ENCODE peak calls at places on chromosome 21, in nine cellular contexts. K is GM19239, P is activated B cell treated with CpG ODN at 0.5 μM for 24 hours, V is NCI-H2081, S is transverse colon, X is iris pigment epithelial cell, O is AG09309, F is choroid plexus epithelial cell, Z is EL. W is an unnamed sample.

GRCh38 chr21:15023782-15024181 is 41.0 kb downstream of the NRIP1 start:
- DNase-seq in K (no peak), P (no peak), V (no peak), S (no peak), X (peak), O (no peak), F (peak), Z (peak), W (no peak)

GRCh38 chr21:42475526-42476492 is 20.2 kb downstream of the RSPH1 start:
- DNase-seq in K (no peak), P (no peak), V (no peak), S (no peak), X (no peak), O (no peak), F (no peak), Z (no peak), W (no peak)

GRCh38 chr21:31750843-31751242 is 18.9 kb upstream of the SCAF4 start:
- DNase-seq in K (no peak), P (no peak), V (no peak), S (no peak), X (peak), O (no peak), F (no peak), Z (no peak), W (no peak)

GRCh38 chr21:27678511-27678910 is 711.6 kb upstream of the ADAMTS5 start:
- DNase-seq in K (no peak), P (no peak), V (no peak), S (no peak), X (no peak), O (no peak), F (no peak), Z (no peak), W (no peak)

GRCh38 chr21:16908087-16908486 is 604.8 kb upstream of the CXADR start:
- DNase-seq in K (no peak), P (no peak), V (no peak), S (no peak), X (peak), O (peak), F (no peak), Z (no peak), W (no peak)

GRCh38 chr21:31220567-31220966 is 123.5 kb downstream of the TIAM1 start:
- DNase-seq in K (no peak), P (no peak), V (no peak), S (no peak), X (no peak), O (no peak), F (no peak), Z (no peak), W (no peak)

GRCh38 chr21:29238052-29238966 is 60.4 kb upstream of the BACH1 start:
- DNase-seq in K (no peak), P (no peak), V (no peak), S (no peak), X (no peak), O (no peak), F (peak), Z (peak), W (no peak)

GRCh38 chr21:16195476-16195875 is 465.7 kb downstream of the USP25 start:
- DNase-seq in K (no peak), P (no peak), V (no peak), S (no peak), X (peak), O (no peak), F (peak), Z (peak), W (no peak)

GRCh38 chr21:46667735-46668380 is 32.4 kb downstream of the PRMT2 start:
- DNase-seq in K (no peak), P (no peak), V (peak), S (no peak), X (peak), O (no peak), F (peak), Z (peak), W (peak)

GRCh38 chr21:38492002-38492401 is 6.3 kb downstream of the ERG start:
- DNase-seq in K (no peak), P (no peak), V (no peak), S (no peak), X (no peak), O (no peak), F (no peak), Z (no peak), W (no peak)

GRCh38 chr21:38817371-38818335 is 11.9 kb downstream of the ETS2 start:
- DNase-seq in K (no peak), P (no peak), V (no peak), S (peak), X (peak), O (no peak), F (peak), Z (peak), W (no peak)

GRCh38 chr21:29943885-29944284 is 4.1 kb upstream of the GRIK1 start:
- DNase-seq in K (no peak), P (no peak), V (no peak), S (no peak), X (no peak), O (no peak), F (peak), Z (no peak), W (no peak)

GRCh38 chr21:45568383-45568782 is 26.1 kb upstream of the SLC19A1 start:
- DNase-seq in K (no peak), P (no peak), V (no peak), S (no peak), X (no peak), O (no peak), F (no peak), Z (no peak), W (no peak)